ENCODE peak calls at places on chromosomes 4 and X, in eight cellular contexts. B, J, F, E, R, Z, K and C are unnamed samples.

GRCh38 chr4:30181512-30181911 is 538.7 kb upstream of the PCDH7 start:
- DNase-seq in B (no peak), J (no peak), F (no peak), E (no peak), R (no peak), Z (no peak), K (no peak), C (no peak)

GRCh38 chr4:101229116-101229515 is 118.2 kb downstream of the PPP3CA start:
- DNase-seq in B (peak; percentile 82), J (peak; percentile 45), F (no peak), E (no peak), R (no peak), Z (no peak), K (no peak), C (no peak)

GRCh38 chrX:120791013-120791643 is 84.5 kb downstream of the CT47B1 start:
- DNase-seq in B (peak; percentile 87), J (no peak), F (peak; percentile 75), E (peak; percentile 26), R (peak; percentile 43), Z (no peak), K (no peak), C (peak; percentile 18)

GRCh38 chrX:19670854-19671620 is 155.7 kb upstream of the MAP3K15 start:
- DNase-seq in B (peak; percentile 78), J (peak; percentile 53), F (peak; percentile 71), E (peak; percentile 18), R (no peak), Z (no peak), K (peak; percentile 13), C (peak; percentile 67)

GRCh38 chrX:56995271-56995994 is at the start of gene SPIN3:
- DNase-seq in B (peak; percentile 58), J (peak; percentile 24), F (peak; percentile 52), E (peak; percentile 82), R (peak; percentile 84), Z (peak; percentile 80), K (peak; percentile 79), C (peak; percentile 90)

GRCh38 chrX:103538728-103539127 is 19.4 kb upstream of the RAB40A start:
- DNase-seq in B (no peak), J (no peak), F (no peak), E (no peak), R (no peak), Z (no peak), K (no peak), C (no peak)

GRCh38 chrX:54786972-54787371 is 11.1 kb downstream of the ITIH6 start:
- DNase-seq in B (no peak), J (no peak), F (no peak), E (no peak), R (peak; percentile 39), Z (no peak), K (peak; percentile 21), C (peak; percentile 28)

GRCh38 chrX:33001107-33001506 is 210.2 kb downstream of the DMD start:
- DNase-seq in B (no peak), J (no peak), F (no peak), E (no peak), R (no peak), Z (no peak), K (no peak), C (no peak)

GRCh38 chrX:23403849-23404248 is 69.2 kb downstream of the PTCHD1 start:
- DNase-seq in B (no peak), J (no peak), F (no peak), E (no peak), R (no peak), Z (no peak), K (peak; percentile 18), C (no peak)

GRCh38 chr4:81882222-81882621 is 410.5 kb upstream of the RASGEF1B start:
- DNase-seq in B (no peak), J (no peak), F (no peak), E (no peak), R (no peak), Z (no peak), K (no peak), C (no peak)